ENCODE peak calls at places on chromosomes 5 and 9, in seven cellular contexts. T is right atrium auricular region, V is fibroblast of mammary gland, Q is MCF 10A, F is astrocyte of the spinal cord, A is osteocyte, K is esophagus squamous epithelium. Z is an unnamed sample.

GRCh38 chr5:179065703-179066102 is 5.5 kb downstream of the ZNF354C start:
- DNase-seq in K (no peak), A (no peak), V (no peak), T (no peak), F (no peak), Q (no peak), Z (no peak)

GRCh38 chr5:33361781-33362180 is 79.0 kb upstream of the TARS1 start:
- DNase-seq in Q (no peak), V (no peak), T (no peak), F (no peak), A (no peak), K (no peak), Z (no peak)

GRCh38 chr5:179858586-179859427 is at the start of gene MRNIP:
- DNase-seq in V (peak), F (peak), A (peak), K (peak), T (peak), Q (peak), Z (peak)

GRCh38 chr9:91197232-91198181 is 164.2 kb downstream of the AUH start:
- DNase-seq in T (peak), K (no peak), V (peak), Q (peak), F (peak), A (no peak), Z (peak)

GRCh38 chr5:36606437-36607113 is at the start of gene SLC1A3:
- DNase-seq in F (peak), Q (peak), T (peak), V (peak), K (no peak), A (no peak), Z (no peak)

GRCh38 chr5:80793354-80793753 is 138.6 kb upstream of the DHFR start:
- DNase-seq in T (no peak), F (no peak), Q (no peak), A (no peak), K (no peak), V (no peak), Z (no peak)

GRCh38 chr5:78008356-78008967 is 232.3 kb upstream of the TBCA start:
- DNase-seq in T (no peak), F (peak), V (peak), Q (peak), A (no peak), K (no peak), Z (no peak)

GRCh38 chr5:125657936-125658335 is 765.3 kb upstream of the GRAMD2B start:
- DNase-seq in K (no peak), A (no peak), Q (no peak), V (no peak), F (no peak), T (no peak), Z (no peak)

GRCh38 chr9:83240671-83241070 is 177.7 kb upstream of the RASEF start:
- DNase-seq in F (no peak), T (no peak), K (no peak), A (no peak), Q (no peak), V (no peak), Z (no peak)

GRCh38 chr5:170597876-170598275 is 94.1 kb downstream of the KCNIP1 start:
- DNase-seq in Q (no peak), F (peak), T (no peak), K (no peak), A (no peak), V (peak), Z (no peak)

GRCh38 chr9:109107402-109108240 is 12.1 kb downstream of the TMEM245 start:
- DNase-seq in K (no peak), F (peak), V (peak), T (no peak), Q (peak), A (no peak), Z (no peak)

GRCh38 chr5:82356808-82357671 is 78.9 kb upstream of the RPS23 start:
- DNase-seq in T (peak), Q (peak), F (peak), V (peak), A (no peak), K (peak), Z (peak)

GRCh38 chr5:1262381-1262780 is 32.5 kb downstream of the TERT start:
- DNase-seq in Q (no peak), A (no peak), K (no peak), V (peak), T (no peak), F (peak), Z (no peak)

GRCh38 chr9:132651259-132651658 is 18.5 kb downstream of the DDX31 start:
- DNase-seq in K (no peak), F (peak), V (peak), A (no peak), T (no peak), Q (peak), Z (no peak)

DNA sequence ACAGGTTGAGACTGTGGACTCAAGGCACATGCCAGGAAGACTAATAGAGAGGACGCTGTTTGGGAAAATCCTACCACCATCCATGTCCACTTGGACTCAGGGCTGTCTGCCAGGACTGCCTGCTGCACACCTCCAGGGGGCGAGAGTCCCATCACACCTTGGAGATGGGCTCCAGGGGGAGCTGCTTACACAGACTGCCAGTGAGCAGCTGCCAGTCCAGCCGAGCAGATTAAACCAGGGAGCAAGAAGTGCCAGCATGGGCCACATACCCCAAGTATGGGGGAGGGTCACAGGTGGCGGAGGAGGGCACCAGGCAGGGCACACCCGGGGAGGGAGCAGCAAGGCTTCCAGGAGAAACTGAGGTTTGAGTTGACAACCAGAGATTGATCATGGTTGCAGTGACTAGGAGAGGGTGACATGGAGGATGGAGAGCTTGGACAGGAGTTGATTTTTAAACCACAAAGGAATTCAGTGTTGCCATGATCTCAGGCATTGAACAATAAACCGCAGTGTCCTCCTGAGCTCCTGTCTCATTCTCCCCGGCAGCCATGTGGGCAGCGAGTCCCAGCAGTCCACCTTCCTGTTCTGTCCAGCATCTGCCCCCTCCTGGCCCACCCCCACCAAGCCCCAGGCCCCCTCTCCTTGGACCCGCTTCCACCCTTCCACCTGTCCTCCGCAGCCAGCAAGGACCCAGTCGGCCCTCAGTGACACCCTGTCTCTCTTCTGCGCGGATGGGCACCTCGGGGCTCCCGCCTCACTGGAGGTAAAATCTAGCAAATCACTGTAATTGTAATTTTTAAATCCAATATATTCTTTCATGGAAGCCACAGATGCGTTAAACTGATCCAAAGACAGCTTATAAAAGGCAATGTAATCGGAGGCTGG is 3.1 kb upstream of the VAV2 start:
- DNase-seq in F (no peak), V (no peak), K (no peak), T (no peak), Q (peak), A (no peak), Z (no peak)
- TF ChIP-seq CTCF in F (peak), V (peak), K (no peak), T (no peak), Q (peak), A (no peak), Z (no peak)

DNA sequence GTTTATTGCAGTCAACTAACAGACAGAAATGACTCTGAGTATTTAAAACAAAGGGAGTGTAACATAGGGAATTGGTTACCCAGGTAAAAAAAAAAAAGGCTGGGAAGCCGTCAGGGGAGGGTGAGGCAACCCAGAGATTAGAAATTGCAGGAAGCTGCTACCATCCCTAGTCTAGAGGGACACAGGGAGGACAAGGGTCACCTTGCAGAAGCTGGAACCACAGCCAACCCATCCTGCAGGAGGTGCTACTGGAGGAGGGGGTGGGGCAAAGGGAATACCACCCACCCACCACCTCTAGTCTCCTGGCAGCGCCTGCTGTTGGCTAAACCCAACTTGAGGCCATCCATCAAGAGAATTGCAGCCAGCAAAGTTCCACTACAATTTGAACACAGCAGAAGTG is 6.5 kb downstream of the CAST start:
- DNase-seq in K (no peak), T (no peak), Q (no peak), V (no peak), A (no peak), F (no peak), Z (no peak)
- TF ChIP-seq CTCF in K (no peak), T (no peak), Q (no peak), V (no peak), A (no peak), F (no peak), Z (no peak)

DNA sequence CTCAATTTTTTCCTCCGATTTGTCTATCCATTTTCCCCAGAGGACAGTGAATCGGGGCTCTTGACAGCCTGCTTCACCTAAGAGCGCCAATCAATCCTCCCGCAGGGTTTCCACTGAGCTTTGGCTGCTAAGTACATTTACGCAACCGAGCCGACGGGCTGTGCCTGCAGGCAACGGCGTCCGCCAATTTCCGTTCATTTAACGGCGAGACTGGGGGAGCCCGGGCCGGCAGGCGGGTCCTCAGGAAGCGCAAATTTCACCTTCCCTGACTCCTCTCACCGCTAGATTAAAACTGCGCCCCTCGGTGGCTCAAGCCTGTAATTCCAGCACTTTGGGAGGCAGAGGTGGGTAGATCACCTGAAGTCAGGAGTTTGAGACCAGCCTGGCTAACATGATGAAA is 2.7 kb upstream of the NXNL2 start:
- DNase-seq in A (no peak), V (peak), T (no peak), F (peak), K (no peak), Q (peak), Z (no peak)
- TF ChIP-seq CTCF in A (peak), V (no peak), T (no peak), F (no peak), K (no peak), Q (no peak), Z (no peak)

GRCh38 chr5:10498350-10498749 is 56.7 kb downstream of the ROPN1L start:
- DNase-seq in F (no peak), Q (no peak), A (no peak), T (no peak), K (no peak), V (no peak), Z (no peak)
- TF ChIP-seq CTCF in F (peak), Q (no peak), A (no peak), T (no peak), K (no peak), V (no peak), Z (no peak)

DNA sequence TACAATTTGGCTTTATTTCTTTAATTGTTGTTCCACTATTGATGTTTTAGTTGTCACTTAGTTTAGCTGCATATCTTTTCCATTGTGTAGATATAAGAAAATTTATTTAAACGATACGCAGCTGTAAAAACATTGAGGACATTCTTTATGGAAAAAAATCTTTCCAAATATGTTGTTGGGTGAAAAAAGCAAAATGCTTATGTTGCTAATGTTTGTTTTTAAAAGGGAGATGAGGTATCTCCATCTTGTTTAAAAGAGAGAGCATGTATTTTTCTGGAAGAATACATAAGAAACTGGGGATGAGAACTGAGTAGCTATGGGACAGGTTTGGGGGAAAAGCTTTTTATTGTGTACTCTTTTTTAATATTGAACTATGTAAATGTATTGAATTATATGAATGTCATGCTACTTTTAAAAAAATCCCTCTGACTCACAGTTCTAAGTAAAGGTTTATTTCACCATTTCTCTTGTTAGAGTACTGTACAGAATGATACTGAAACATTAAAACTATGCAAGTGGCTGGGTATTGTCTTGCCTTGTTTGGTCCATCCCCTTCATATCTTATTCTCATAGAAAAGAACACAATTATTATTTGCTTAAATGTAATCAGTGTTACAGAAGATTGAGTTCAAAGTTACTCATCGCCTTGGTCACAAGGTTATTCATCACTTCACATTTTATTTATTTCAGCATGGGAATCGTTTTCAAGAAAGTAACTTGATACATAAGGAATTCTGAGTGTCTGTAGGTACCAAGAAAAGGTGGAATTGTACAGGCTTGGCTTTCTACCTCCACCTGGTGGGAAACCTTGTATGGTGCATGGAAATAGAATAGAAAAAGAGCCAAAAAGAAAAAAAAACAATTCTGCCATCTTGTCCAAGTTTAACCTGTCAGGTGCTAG is 85.8 kb downstream of the RIC1 start:
- DNase-seq in Q (peak), T (no peak), K (no peak), V (peak), F (peak), A (no peak), Z (no peak)
- TF ChIP-seq CTCF in Q (peak), T (no peak), K (no peak), V (peak), F (peak), A (peak), Z (no peak)

GRCh38 chr5:15383469-15383868 is 116.5 kb upstream of the FBXL7 start:
- DNase-seq in T (no peak), A (no peak), V (peak), K (no peak), Q (peak), F (peak), Z (no peak)
- TF ChIP-seq CTCF in T (no peak), A (peak), V (peak), K (no peak), Q (peak), F (peak), Z (peak)

DNA sequence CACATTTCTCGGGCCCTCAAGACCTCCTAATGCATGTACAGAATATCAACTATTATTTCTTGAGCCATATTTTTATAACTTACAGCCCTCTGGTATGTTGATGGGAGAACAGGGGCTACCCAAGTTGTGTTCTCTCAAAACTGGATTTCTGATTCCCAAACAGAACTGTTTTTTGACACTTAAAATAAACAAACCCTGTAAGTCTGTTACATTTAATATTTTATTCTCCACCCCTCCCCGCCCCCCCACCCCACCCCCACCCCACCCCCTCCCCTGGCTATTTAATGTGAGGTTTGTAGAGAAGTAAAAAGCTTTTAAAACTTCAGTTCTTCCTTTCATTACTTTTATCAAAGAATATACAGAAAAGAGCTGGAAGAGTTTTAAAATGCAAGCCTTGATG is 77.9 kb downstream of the FOXB2 start:
- DNase-seq in K (no peak), V (no peak), F (no peak), T (no peak), Q (no peak), A (no peak), Z (no peak)
- TF ChIP-seq CTCF in K (no peak), V (no peak), F (no peak), T (no peak), Q (no peak), A (no peak), Z (no peak)

DNA sequence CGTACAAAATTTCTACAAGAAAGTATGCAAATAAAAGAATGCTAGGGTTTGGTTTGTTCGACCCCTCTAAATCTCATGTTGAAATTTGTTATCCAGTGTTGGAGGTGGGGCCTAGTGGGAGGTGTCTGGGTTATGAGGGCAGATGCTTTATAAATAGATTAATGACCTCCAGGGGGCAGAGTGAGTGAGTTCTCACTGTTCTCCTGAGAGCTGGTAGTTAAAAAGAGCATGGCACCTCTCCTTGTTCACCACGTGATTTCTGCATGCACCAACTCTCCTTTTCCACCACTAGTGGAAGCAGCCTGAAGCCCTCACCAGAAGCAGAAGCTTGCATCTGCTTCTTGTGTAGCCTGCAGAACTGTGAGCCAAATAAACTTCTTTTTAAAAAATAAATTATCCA is 50.4 kb upstream of the FAM170A start:
- DNase-seq in Q (peak), K (no peak), V (peak), A (no peak), T (no peak), F (no peak), Z (no peak)
- TF ChIP-seq CTCF in Q (no peak), K (no peak), V (peak), A (peak), T (no peak), F (no peak), Z (no peak)

GRCh38 chr9:21583628-21584027 is 101.5 kb upstream of the IFNE start:
- DNase-seq in T (no peak), V (no peak), F (peak), A (no peak), Q (no peak), K (no peak), Z (no peak)

GRCh38 chr9:21584890-21585289 is 102.8 kb upstream of the IFNE start:
- DNase-seq in F (no peak), V (no peak), T (no peak), K (no peak), Q (no peak), A (no peak), Z (no peak)

GRCh38 chr9:21589344-21590056 is 107.4 kb upstream of the IFNE start:
- DNase-seq in K (no peak), T (no peak), A (no peak), Q (no peak), V (no peak), F (no peak), Z (no peak)

GRCh38 chr9:21590058-21590996 is 108.2 kb upstream of the IFNE start:
- DNase-seq in T (no peak), K (no peak), A (no peak), V (peak), F (no peak), Q (no peak), Z (no peak)

DNA sequence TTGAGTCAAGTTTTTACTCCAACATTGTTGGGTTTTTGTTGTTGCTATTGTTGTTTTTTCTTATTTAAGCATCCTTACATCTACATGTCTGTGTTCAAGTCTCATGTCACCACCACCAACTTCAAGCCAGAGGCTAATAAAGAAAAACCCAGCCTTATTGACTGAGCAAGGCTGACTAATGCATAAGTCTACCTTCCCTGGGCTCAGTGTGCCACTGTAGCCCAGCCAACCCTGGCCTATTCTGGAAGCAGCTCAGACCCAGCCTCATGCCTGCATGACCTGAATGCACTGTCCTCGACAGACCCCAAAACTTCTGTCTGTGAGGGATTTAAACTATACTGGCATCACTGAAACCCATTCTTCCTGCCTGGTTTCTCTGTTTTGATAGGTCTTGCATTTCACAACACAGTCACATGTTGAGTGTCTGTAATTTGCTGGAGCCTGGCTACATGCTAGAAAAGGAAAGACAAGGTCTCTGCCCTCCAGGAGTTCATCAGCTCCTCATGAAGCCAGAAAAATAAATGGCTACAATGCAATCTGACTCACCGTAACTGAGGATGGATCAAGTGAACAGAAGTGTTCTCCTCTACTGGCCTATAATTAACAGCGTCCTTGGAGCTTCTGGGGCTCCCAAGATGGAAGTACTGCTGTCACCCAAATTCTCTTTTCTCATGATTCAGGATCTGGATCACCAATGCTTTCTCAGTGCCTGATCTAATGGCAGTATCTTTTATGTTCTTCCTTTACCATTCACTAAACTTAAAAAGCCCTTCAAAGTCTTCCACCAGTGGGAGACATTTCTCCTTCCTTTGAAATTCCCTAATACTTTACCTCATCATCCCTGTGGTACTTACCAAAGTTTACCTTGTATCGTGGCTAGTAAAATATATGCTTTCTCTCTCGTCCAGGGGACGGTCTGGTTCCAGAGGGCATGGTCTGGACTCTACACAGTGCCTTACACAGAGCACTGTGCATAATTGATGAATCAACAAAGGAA is 103.9 kb upstream of the IFNE start:
- DNase-seq in K (no peak), Q (no peak), F (peak), V (peak), A (no peak), T (no peak), Z (no peak)
- TF ChIP-seq CTCF in K (no peak), Q (peak), F (peak), V (peak), A (peak), T (no peak), Z (no peak)